ENCODE peak calls at places on chromosomes 3 and 15, in seven cellular contexts. S is fibroblast of villous mesenchyme, L is hepatocyte, O is AG10803, E is adrenal gland, Z is T-helper 9 cell, Y is A172. V is an unnamed sample.

GRCh38 chr3:192079098-192079497 is 618.1 kb downstream of the PYDC2 start:
- DNase-seq in S (no peak), Y (no peak), Z (no peak), O (no peak), L (no peak), E (no peak), V (no peak)

GRCh38 chr3:194142156-194142910 is 6.4 kb downstream of the HES1 start:
- DNase-seq in L (peak; percentile 40), E (peak; percentile 48), S (peak; percentile 76), O (no peak), Z (no peak), Y (no peak), V (no peak)

GRCh38 chr15:79965836-79966630 is 5.0 kb downstream of the BCL2A1 start:
- DNase-seq in L (no peak), O (peak; percentile 24), Y (no peak), Z (no peak), E (no peak), S (no peak), V (no peak)

GRCh38 chr3:123785602-123786001 is 98.5 kb downstream of the MYLK start:
- DNase-seq in E (no peak), Z (no peak), S (no peak), O (no peak), Y (no peak), L (no peak), V (no peak)

GRCh38 chr15:98955331-98955730 is 52.3 kb downstream of the PGPEP1L start:
- DNase-seq in Z (no peak), O (peak; percentile 50), E (no peak), Y (no peak), L (no peak), S (no peak), V (no peak)

GRCh38 chr3:45506084-45506483 is 88.5 kb upstream of the LIMD1 start:
- DNase-seq in Z (no peak), E (no peak), S (no peak), L (no peak), O (no peak), Y (no peak), V (no peak)

GRCh38 chr3:60144071-60144470 is 1094.2 kb upstream of the CFAP20DC start:
- DNase-seq in Y (no peak), O (no peak), L (no peak), S (no peak), Z (no peak), E (no peak), V (no peak)

GRCh38 chr3:61928020-61928419 is 366.6 kb downstream of the PTPRG start:
- DNase-seq in O (peak; percentile 38), L (no peak), S (no peak), E (no peak), Y (no peak), Z (no peak), V (no peak)

GRCh38 chr3:143302638-143303171 is 183.1 kb downstream of the CHST2 start:
- DNase-seq in Y (peak; percentile 91), L (peak; percentile 29), Z (no peak), S (peak; percentile 84), O (peak; percentile 94), E (peak; percentile 67), V (no peak)

GRCh38 chr3:126850370-126851085 is 132.4 kb upstream of the PLXNA1 start:
- DNase-seq in L (peak; percentile 54), O (peak; percentile 91), Z (no peak), Y (peak; percentile 84), S (peak; percentile 66), E (no peak), V (no peak)

GRCh38 chr3:115401298-115401697 is 222.0 kb upstream of the GAP43 start:
- DNase-seq in Y (peak; percentile 16), S (peak; percentile 76), Z (no peak), E (no peak), O (peak; percentile 90), L (peak; percentile 23), V (no peak)

GRCh38 chr3:58388550-58389061 is 45.0 kb downstream of the PDHB start:
- DNase-seq in S (peak; percentile 90), L (peak; percentile 44), O (peak; percentile 99), Z (no peak), E (no peak), Y (no peak), V (no peak)

GRCh38 chr3:59938857-59939256 is 889.0 kb upstream of the CFAP20DC start:
- DNase-seq in S (no peak), E (no peak), L (no peak), Y (no peak), Z (no peak), O (no peak), V (no peak)

V was measured in CD14-positive monocyte.